ENCODE peak calls at places on chromosomes 1 and 21, in seven cellular contexts. P is lower lobe of right lung; Q is CD8-positive, alpha-beta memory T cell; N is NB4; F is SJSA1; M is heart left ventricle; J is aorta. L is an unnamed sample.

GRCh38 chr1:101697057-101697456 is 299.7 kb downstream of the OLFM3 start:
- DNase-seq in Q (no peak), J (no peak), P (no peak), F (no peak), M (no peak), N (no peak), L (no peak)

GRCh38 chr1:235023197-235024044 is 105.2 kb downstream of the TOMM20 start:
- DNase-seq in N (no peak), P (no peak), J (no peak), F (no peak), Q (no peak), M (no peak), L (no peak)

GRCh38 chr1:234281826-234282489 is 91.3 kb upstream of the COA6 start:
- DNase-seq in Q (no peak), N (no peak), M (no peak), F (no peak), J (no peak), P (no peak), L (no peak)

GRCh38 chr1:47389735-47390134 is 26.4 kb upstream of the FOXE3 start:
- DNase-seq in Q (no peak), N (no peak), P (no peak), J (no peak), M (no peak), F (peak), L (no peak)

GRCh38 chr1:231079166-231079565 is 39.1 kb upstream of the FAM89A start:
- DNase-seq in M (no peak), Q (no peak), N (no peak), F (no peak), J (no peak), P (no peak), L (no peak)

GRCh38 chr1:11856698-11857097 is 2.0 kb downstream of the NPPB start:
- DNase-seq in N (no peak), F (no peak), M (no peak), Q (no peak), P (no peak), J (no peak), L (no peak)

GRCh38 chr1:181219938-181220337 is 131.4 kb downstream of the IER5 start:
- DNase-seq in N (no peak), J (no peak), Q (no peak), M (no peak), F (no peak), P (no peak), L (no peak)

GRCh38 chr1:204263240-204263848 is 49.6 kb upstream of the GOLT1A start:
- DNase-seq in P (no peak), M (no peak), Q (no peak), J (no peak), F (no peak), N (no peak), L (no peak)

GRCh38 chr1:40416709-40417108 is 33.6 kb upstream of the ZFP69B start:
- DNase-seq in P (no peak), Q (no peak), F (no peak), M (no peak), N (no peak), J (no peak), L (no peak)

GRCh38 chr1:91883470-91883869 is 2.5 kb downstream of the TGFBR3 start:
- DNase-seq in Q (peak), N (peak), M (no peak), J (no peak), F (no peak), P (no peak), L (no peak)

GRCh38 chr1:86758570-86758969 is 54.2 kb downstream of the SH3GLB1 start:
- DNase-seq in Q (no peak), J (no peak), P (no peak), M (no peak), N (no peak), F (no peak), L (no peak)

GRCh38 chr1:201517631-201518030 is 10.7 kb upstream of the CSRP1 start:
- DNase-seq in M (no peak), J (no peak), F (no peak), P (no peak), Q (no peak), N (no peak), L (no peak)

GRCh38 chr1:182299728-182300581 is 91.6 kb downstream of the GLUL start:
- DNase-seq in F (no peak), M (peak), N (peak), P (peak), J (peak), Q (no peak), L (no peak)

GRCh38 chr1:27004471-27005165 is 8.0 kb downstream of the TENT5B start:
- DNase-seq in P (peak), J (no peak), Q (no peak), N (peak), M (no peak), F (no peak), L (no peak)

GRCh38 chr1:182783068-182783467 is 6.5 kb upstream of the NPL start:
- DNase-seq in J (no peak), P (no peak), Q (no peak), F (no peak), N (peak), M (no peak), L (no peak)

GRCh38 chr1:24198766-24199165 is 11.7 kb upstream of the IFNLR1 start:
- DNase-seq in J (no peak), F (no peak), M (no peak), N (peak), P (no peak), Q (no peak), L (no peak)

GRCh38 chr1:198494658-198495103 is 45.8 kb downstream of the ATP6V1G3 start:
- DNase-seq in F (no peak), N (no peak), P (no peak), Q (no peak), J (no peak), M (no peak), L (no peak)

GRCh38 chr1:178792394-178792793 is 67.3 kb downstream of the RALGPS2 start:
- DNase-seq in F (no peak), P (no peak), N (no peak), M (no peak), J (no peak), Q (no peak), L (no peak)

GRCh38 chr1:109822749-109823542 is 59.2 kb upstream of the EPS8L3 start:
- DNase-seq in Q (no peak), N (no peak), P (no peak), F (peak), J (no peak), M (no peak), L (no peak)

GRCh38 chr1:18373882-18374493 is 106.7 kb upstream of the KLHDC7A start:
- DNase-seq in M (no peak), P (no peak), N (peak), Q (no peak), F (no peak), J (no peak), L (no peak)

GRCh38 chr1:103517380-103518047 is 8.0 kb upstream of the RNPC3 start:
- DNase-seq in N (no peak), M (no peak), F (no peak), Q (no peak), J (no peak), P (no peak), L (no peak)

GRCh38 chr21:46117586-46118304 is 19.8 kb downstream of the COL6A2 start:
- DNase-seq in F (peak), Q (no peak), J (peak), P (peak), M (peak), N (no peak), L (no peak)

GRCh38 chr1:77031101-77031662 is 163.9 kb downstream of the ST6GALNAC5 start:
- DNase-seq in P (no peak), F (peak), J (no peak), Q (no peak), N (peak), M (no peak), L (no peak)

GRCh38 chr1:151905070-151905442 is 4.3 kb downstream of the THEM4 start:
- DNase-seq in Q (peak), F (no peak), M (no peak), N (peak), J (no peak), P (no peak), L (no peak)

DNA sequence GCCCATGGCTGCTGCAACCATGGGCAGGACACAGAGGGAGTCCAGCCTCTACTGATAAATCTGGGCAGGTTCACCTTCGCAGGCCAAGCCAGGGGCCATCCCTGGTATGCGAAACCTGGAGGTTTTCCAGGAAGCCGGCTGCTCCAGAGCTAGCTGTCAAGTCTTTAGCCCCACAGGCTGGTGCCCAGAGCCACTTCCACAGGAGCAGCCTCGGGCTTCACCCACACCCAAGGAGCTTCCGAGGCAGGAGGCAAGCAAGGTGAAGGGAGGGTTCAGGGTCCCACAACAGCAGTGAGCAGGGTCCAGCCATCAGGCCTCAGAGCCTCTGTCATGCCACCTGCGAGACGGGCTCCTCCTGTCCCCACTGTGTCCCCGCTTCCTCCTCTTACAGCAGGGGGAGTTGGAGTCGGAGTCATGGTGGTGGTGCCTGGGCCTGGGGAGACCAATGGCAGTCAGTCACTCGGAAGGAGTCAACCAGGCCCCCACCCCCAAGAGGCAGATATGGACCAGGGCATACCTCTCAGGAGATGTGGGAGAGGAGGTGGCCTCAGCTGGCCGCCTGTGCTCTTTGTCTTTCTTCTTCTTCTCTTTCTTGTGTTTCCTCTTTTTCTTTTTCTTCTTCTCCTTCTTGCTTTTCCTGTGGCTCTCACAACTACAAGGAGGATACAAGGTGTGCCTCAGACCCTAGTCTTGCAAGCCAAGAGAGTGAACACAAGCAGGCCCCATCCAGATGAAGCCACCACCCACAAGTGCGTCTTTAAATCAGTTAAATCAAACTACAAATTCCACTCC is 2.1 kb downstream of the C1orf35 start:
- DNase-seq in P (no peak), J (no peak), N (no peak), F (no peak), M (peak), Q (no peak), L (no peak)
- H3K4me3 ChIP-seq in P (peak), J (no peak), N (peak), F (no peak), M (no peak), Q (no peak), L (no peak)

DNA sequence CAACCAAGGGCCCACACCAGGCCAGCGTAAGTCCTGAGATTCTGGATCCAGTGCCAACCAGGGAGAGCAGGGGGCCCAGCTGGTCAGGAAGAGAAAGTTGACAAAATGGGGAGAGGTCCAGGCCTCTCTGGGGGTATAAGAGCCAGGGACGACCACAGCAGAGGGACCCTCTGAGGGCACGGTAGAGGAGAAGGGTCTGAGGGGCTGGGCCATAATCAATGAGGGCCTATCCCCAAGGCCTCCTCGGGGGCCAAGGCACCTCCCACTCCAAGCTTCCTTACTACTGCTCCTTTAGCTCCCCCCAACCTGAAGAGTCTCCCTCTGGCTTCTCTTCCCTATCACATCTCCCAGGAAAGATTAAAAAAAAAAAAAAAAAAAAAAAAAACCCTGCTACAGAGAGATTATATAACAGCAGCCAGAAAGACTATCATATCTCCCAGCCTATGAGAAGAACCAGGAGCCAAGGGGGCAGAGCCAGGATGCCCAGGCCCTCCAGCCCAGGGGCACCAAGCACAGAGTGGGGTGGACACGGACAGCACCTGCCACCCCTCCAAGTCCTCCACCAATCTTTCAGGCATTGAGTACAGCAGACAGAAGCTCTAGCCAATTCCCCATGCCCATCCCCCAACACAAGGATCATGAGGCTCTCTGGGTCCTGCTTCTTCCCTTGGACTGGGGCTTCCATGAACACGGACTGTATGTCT is 2.7 kb downstream of the MEF2D start:
- DNase-seq in F (no peak), P (no peak), N (no peak), M (peak), Q (no peak), J (peak), L (no peak)
- H3K4me3 ChIP-seq in F (no peak), P (peak), N (peak), M (peak), Q (peak), J (no peak), L (peak)

GRCh38 chr1:158330390-158330789 is 941 bp downstream of the CD1B start:
- DNase-seq in M (no peak), Q (no peak), J (no peak), F (no peak), N (no peak), P (no peak), L (no peak)
- H3K4me3 ChIP-seq in M (no peak), Q (no peak), J (no peak), F (no peak), N (no peak), P (no peak), L (no peak)

DNA sequence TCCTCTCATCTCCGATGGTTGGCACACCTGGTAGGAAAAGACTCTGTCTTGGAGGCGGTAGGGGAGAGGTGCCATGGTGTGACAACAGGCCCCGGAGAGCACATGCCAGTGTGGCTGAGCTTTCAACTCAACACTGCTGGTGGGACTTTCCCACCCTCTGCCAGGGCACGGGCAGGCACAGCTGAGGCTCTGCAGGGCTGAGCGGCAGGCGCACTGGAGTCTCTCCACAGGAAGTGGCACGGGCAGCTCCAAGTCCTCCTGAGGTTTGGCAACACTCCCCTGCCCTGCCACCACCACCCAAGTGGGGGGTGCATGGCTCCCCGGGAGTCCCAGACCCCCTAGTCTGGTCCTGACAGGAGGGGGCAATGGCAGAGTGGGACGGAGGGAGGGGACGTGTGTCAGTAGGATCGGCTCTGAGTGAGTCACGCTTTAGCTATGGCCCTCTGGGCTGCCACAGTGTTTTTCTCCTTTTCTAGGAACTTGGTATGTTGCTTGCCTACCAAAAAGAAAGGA is 27.3 kb upstream of the EVA1B start:
- DNase-seq in M (no peak), Q (peak), P (peak), F (peak), N (no peak), J (peak), L (peak)
- H3K4me3 ChIP-seq in M (peak), Q (peak), P (no peak), F (no peak), N (no peak), J (no peak), L (no peak)

L was measured in retinal pigment epithelial cell.